ENCODE peak calls at places on chromosomes 3 and 15, in seven cellular contexts. F is PC-9, D is fibroblast of lung, M is right lobe of liver, V is kidney, Q is pancreas, W is right atrium auricular region. T is an unnamed sample. For H3K4me1, the result is how much of the 10 kb centered on the place peaks cover.

GRCh38 chr3:100277255-100277800 is 16.5 kb downstream of the TBC1D23 start:
- DNase-seq in W (no peak), Q (no peak), D (no peak), V (no peak), M (no peak), F (no peak), T (no peak)

GRCh38 chr15:84653584-84653909 is 536 bp downstream of the WDR73 start:
- DNase-seq in F (no peak), V (no peak), Q (no peak), D (no peak), W (no peak), M (no peak), T (no peak)

GRCh38 chr3:155302476-155302875 is 9.0 kb upstream of the STRIT1 start:
- DNase-seq in M (no peak), Q (no peak), W (no peak), D (peak), V (no peak), F (no peak), T (no peak)

GRCh38 chr3:108004647-108005046 is 86.2 kb downstream of the CD47 start:
- DNase-seq in W (no peak), D (no peak), V (no peak), F (no peak), Q (no peak), M (peak), T (no peak)

GRCh38 chr3:120791958-120792357 is 49.4 kb downstream of the GTF2E1 start:
- DNase-seq in F (no peak), Q (no peak), M (no peak), D (peak), V (no peak), W (no peak), T (no peak)

GRCh38 chr3:64141476-64141875 is 83.8 kb downstream of the PRICKLE2 start:
- DNase-seq in F (no peak), W (no peak), Q (no peak), M (no peak), D (peak), V (no peak), T (no peak)

GRCh38 chr3:180253283-180253682 is 216.5 kb upstream of the PEX5L start:
- DNase-seq in D (no peak), W (no peak), F (no peak), Q (no peak), V (no peak), M (no peak), T (no peak)

GRCh38 chr15:88894348-88894818 is 961 bp downstream of the HAPLN3 start:
- DNase-seq in M (no peak), F (peak), V (peak), D (peak), Q (peak), W (no peak), T (peak)

DNA sequence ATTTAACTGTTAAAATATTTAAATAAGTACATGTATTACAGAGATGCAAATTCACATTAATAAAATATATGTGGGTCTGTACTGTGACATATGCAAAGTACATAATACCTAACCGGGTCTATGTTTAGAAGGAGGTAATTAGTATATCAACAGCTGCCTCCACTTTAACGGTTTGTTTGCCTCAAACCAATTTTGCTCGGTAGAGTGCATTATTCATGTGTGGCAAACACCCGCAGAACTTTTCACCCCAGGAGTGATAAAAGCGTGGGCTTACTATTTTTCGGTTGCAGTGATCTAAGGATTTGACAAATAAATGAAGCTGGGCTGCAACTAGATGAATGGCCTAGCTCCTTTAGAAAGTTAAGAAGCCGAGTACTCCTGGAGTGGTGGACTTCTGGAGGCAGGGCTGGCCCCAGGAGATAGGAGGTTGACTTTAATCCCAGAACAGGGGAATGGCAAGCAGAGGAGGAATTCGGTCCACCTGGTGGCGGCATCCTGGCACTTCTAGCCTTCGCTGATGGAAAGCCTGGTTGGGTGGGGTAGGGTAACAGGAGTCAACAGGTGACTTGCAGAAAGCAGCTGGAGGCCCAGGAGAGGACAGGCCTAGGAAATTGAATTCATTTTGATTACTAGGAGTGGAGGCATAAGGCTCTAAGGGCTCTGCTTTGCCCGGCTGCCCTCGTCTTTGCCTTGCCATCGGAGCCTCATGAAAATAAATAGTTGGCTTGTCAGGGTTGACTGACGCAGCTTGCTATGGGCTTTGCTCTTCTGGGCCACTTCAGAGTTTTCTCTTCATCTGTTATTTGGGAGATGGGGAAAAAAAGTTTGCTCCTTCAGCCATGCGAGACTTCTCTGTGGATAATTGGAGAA is 2.4 kb downstream of the SLCO3A1 start:
- DNase-seq in V (no peak), M (no peak), D (no peak), W (no peak), F (peak), Q (no peak), T (no peak)
- TF ChIP-seq CTCF in V (peak), M (peak), D (no peak), W (peak), F (peak), Q (no peak), T (peak)

GRCh38 chr3:73433079-73433478 is 191.7 kb downstream of the PDZRN3 start:
- DNase-seq in W (no peak), M (no peak), V (no peak), D (no peak), Q (no peak), F (no peak), T (no peak)
- H3K4me1 ChIP-seq in W (under half), M (under half), V (under half), D (under half), Q (under half), F (under half), T (under half)

GRCh38 chr15:28904541-28905303 is 18.9 kb downstream of the APBA2 start:
- DNase-seq in V (no peak), Q (no peak), F (no peak), M (no peak), W (no peak), D (no peak), T (peak)
- H3K27ac ChIP-seq in V (no peak), Q (no peak), F (no peak), M (no peak), W (no peak), D (no peak), T (no peak)

DNA sequence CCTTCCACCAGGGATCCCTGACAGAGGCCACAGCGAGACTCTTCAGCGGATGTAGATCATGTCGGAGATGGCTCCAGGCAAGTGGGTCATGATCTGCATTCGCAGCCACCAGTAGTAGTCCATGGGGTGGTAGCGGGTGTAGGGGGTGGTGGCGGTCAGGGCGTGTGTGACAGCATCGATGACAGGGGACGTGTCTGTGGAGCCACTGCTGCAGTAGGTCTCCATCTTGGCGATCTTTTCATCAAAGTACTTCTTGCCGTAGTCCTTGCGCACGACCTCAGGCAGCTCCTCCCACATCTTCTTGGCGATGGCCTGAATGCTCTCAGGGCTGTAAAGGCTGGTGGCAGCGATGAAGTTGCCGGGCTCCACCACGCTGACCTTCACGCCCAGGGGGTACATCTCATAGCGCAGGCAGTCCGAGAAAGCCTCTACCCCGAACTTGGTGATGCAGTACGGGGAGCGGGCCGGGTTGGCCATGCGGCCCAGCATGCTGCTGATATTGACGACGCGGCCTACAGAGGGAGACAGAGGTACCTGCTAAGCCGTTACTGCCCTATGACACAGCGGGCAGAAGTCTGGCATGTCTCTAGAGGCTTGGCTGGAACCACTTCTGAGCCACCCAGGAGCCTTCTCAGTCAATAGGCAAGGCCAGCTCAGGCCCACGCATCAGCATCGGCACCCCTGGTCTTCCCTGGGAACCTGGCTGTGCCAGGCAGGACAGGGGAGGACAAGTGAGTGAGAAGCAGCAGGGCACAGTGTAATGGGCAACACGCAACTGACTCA is 43.7 kb downstream of the BDH1 start:
- DNase-seq in V (peak), M (no peak), D (no peak), Q (no peak), F (no peak), W (no peak), T (no peak)
- TF ChIP-seq CTCF in V (no peak), M (no peak), D (no peak), Q (no peak), F (no peak), W (no peak), T (no peak)

GRCh38 chr15:35329521-35329921 is 216.4 kb downstream of the DPH6 start:
- DNase-seq in V (no peak), M (no peak), D (peak), Q (no peak), W (no peak), F (no peak), T (no peak)

GRCh38 chr15:35325374-35325941 is 220.5 kb downstream of the DPH6 start:
- DNase-seq in V (no peak), F (no peak), Q (no peak), D (no peak), M (no peak), W (no peak), T (no peak)

GRCh38 chr15:35330921-35331320 is 215.0 kb downstream of the DPH6 start:
- DNase-seq in F (no peak), M (no peak), W (no peak), D (no peak), Q (no peak), V (no peak), T (no peak)

GRCh38 chr15:35327789-35328188 is 218.2 kb downstream of the DPH6 start:
- DNase-seq in Q (no peak), D (no peak), V (no peak), M (no peak), W (no peak), F (no peak), T (no peak)

DNA sequence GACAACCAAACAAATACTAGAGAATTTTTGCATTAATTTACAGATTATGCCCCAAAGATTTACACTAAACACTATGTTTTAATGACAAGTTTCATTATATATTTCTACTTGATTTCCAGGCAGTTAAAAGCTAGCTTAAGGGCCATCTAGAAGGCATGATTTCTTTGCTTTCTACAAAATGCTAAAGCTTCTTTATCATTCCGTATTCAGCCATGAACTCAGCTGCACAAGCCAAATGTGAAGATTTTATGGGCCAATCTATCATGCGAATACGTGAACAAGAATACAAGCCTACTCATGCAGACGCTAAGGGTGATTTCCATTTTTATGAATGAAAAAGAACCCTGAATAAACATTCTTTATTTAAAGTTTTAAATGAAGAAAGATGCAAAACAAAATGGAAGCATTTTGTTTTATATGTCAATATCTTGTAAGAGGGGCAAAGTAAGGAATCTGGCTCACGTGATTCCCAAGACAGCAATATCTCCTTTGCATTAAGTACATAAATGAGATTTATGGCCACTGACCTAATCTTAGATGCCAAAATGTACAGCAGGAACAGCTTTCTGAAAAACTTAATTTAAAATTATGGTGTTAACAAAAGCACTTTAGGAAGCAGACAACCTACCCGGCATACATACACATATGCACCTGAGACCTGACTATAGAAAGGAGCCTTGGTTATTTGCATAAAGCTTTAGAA is 215.8 kb downstream of the DPH6 start:
- DNase-seq in D (no peak), Q (no peak), F (no peak), M (no peak), V (no peak), W (no peak), T (no peak)
- H3K4me1 ChIP-seq in D (under half), Q (under half), F (under half), M (under half), V (under half), W (under half), T (under half)